ENCODE peak calls at places on chromosomes 6 and 20, in four cellular contexts. H is H1, T is PC-9, U is fibroblast of lung. N is an unnamed sample.

GRCh38 chr6:35363293-35363750 is 21.0 kb downstream of the PPARD start:
- DNase-seq in T (no peak), U (peak; percentile 56), H (no peak), N (no peak)

GRCh38 chr6:18360188-18360587 is 27.0 kb upstream of the RNF144B start:
- DNase-seq in H (no peak), U (no peak), T (no peak), N (no peak)

GRCh38 chr6:9520417-9521151 is 894.3 kb downstream of the TFAP2A start:
- DNase-seq in U (peak; percentile 93), H (no peak), T (peak; percentile 70), N (no peak)

GRCh38 chr6:63347599-63347998 is 27.8 kb upstream of the LGSN start:
- DNase-seq in T (peak; percentile 81), U (peak; percentile 91), H (no peak), N (peak; percentile 80)

GRCh38 chr20:51931321-51931720 is 129.0 kb upstream of the SALL4 start:
- DNase-seq in T (no peak), H (no peak), U (no peak), N (no peak)

GRCh38 chr20:43915209-43916072 is 789 bp downstream of the TOX2 start:
- DNase-seq in T (peak; percentile 52), U (peak; percentile 53), H (peak; percentile 78), N (no peak)

GRCh38 chr6:130593948-130594347 is 228.1 kb downstream of the TMEM200A start:
- DNase-seq in T (no peak), U (no peak), H (no peak), N (no peak)

GRCh38 chr6:111980168-111980567 is 73.7 kb upstream of the CCN6 start:
- DNase-seq in U (peak; percentile 91), H (no peak), T (no peak), N (no peak)

GRCh38 chr6:43276180-43277082 is 21.6 kb upstream of the SLC22A7 start:
- DNase-seq in T (no peak), U (no peak), H (no peak), N (no peak)

GRCh38 chr20:62795023-62795761 is 1.1 kb upstream of the MRGBP start:
- DNase-seq in H (peak; percentile 77), U (peak; percentile 44), T (peak; percentile 50), N (no peak)

GRCh38 chr20:701401-702129 is 26.0 kb upstream of the SCRT2 start:
- DNase-seq in H (no peak), U (no peak), T (peak; percentile 15), N (no peak)

GRCh38 chr6:3500262-3501001 is 43.6 kb upstream of the SLC22A23 start:
- DNase-seq in T (peak; percentile 93), H (no peak), U (peak; percentile 87), N (peak; percentile 66)

GRCh38 chr20:62416651-62417637 is 9.9 kb upstream of the CABLES2 start:
- DNase-seq in U (no peak), T (no peak), H (no peak), N (no peak)

GRCh38 chr6:157679605-157680580 is 143.2 kb upstream of the SNX9 start:
- DNase-seq in T (no peak), H (no peak), U (no peak), N (no peak)

GRCh38 chr20:64238115-64238825 is 17.3 kb upstream of the PCMTD2 start:
- DNase-seq in T (no peak), H (no peak), U (no peak), N (no peak)

GRCh38 chr20:4508773-4509172 is 212.9 kb upstream of the PRND start:
- DNase-seq in H (no peak), T (no peak), U (peak; percentile 68), N (no peak)

GRCh38 chr6:143160008-143160407 is 99.3 kb downstream of the AIG1 start:
- DNase-seq in U (peak; percentile 50), H (no peak), T (no peak), N (no peak)

DNA sequence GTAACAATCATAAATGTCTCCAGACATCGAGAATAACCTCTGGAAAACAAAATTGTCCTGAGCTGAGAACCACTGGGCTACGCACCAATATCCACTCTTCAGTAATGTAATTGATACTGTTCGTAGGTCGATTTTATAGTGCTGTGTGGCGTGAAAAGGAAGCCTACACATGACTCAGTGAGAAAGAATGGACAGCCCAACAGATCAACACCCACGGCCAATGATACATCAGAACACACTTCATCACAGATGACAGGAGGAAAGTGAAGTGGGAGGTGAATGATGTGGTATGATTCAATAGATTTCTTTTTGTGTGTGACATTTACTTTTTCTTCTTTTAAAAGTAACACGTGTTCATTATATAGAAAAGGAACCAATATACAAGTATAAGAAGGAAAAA is 93.5 kb downstream of the RPS12 start:
- DNase-seq in T (no peak), U (peak; percentile 92), H (no peak), N (no peak)
- H3K4me3 ChIP-seq in T (no peak overlapping the region), U (no peak overlapping the region), H (no peak overlapping the region), N (no peak overlapping the region)

DNA sequence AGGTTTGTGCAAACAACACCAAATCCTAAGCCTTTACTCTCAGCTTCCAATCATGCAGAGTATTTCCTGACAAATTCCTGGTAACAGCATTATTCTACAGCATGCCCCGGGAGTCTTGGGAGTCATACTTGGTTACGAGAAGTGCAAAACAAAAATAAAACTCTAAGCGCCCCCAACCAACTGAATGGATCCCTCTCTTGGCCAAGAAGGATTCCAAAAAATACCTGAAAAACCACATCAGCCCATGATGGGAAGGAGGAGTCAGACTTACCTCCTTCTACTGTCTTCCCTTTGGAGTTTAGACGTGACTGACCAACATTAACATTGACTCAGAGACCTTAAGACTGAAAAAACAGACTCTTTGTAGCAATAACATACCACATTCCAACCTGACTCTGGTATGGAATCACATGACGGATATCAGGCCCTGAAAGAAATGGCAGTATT is 30.7 kb upstream of the PPP1R3G start:
- DNase-seq in T (no peak), U (peak; percentile 52), H (no peak), N (no peak)
- TF ChIP-seq EZH2 in T (no peak), U (no peak), H (no peak), N (no peak)

GRCh38 chr6:6723792-6724318 is 135.3 kb downstream of the LY86 start:
- DNase-seq in H (no peak), U (no peak), T (no peak), N (no peak)

GRCh38 chr6:6725834-6726194 is 137.3 kb downstream of the LY86 start:
- DNase-seq in T (no peak), H (no peak), U (no peak), N (no peak)

GRCh38 chr6:6725120-6725833 is 136.8 kb downstream of the LY86 start:
- DNase-seq in H (peak; percentile 78), U (no peak), T (no peak), N (no peak)

GRCh38 chr6:6723316-6723715 is 134.8 kb downstream of the LY86 start:
- DNase-seq in U (no peak), H (no peak), T (no peak), N (no peak)

GRCh38 chr6:6724319-6725119 is 136.0 kb downstream of the LY86 start:
- DNase-seq in T (no peak), U (peak; percentile 76), H (peak; percentile 83), N (no peak)
- H3K4me3 ChIP-seq in T (no peak overlapping the region), U (peak overlapping the region; percentile 47), H (peak overlapping the region; percentile 10), N (peak overlapping the region; percentile 61)

GRCh38 chr20:18056174-18057105 is 1.3 kb downstream of the OVOL2 start:
- DNase-seq in U (peak; percentile 1), T (no peak), H (peak; percentile 75), N (no peak)
- TF ChIP-seq EZH2 in U (peak; percentile 91), T (no peak), H (peak; percentile 49), N (no peak)

GRCh38 chr20:20731945-20732296 is 19.5 kb upstream of the RALGAPA2 start:
- DNase-seq in H (no peak), U (peak; percentile 49), T (no peak), N (no peak)

GRCh38 chr20:20731000-20731944 is 18.8 kb upstream of the RALGAPA2 start:
- DNase-seq in H (no peak), U (peak; percentile 17), T (no peak), N (no peak)

GRCh38 chr20:20734475-20734948 is 22.1 kb upstream of the RALGAPA2 start:
- DNase-seq in H (no peak), T (no peak), U (no peak), N (no peak)

GRCh38 chr20:20733943-20734342 is 21.5 kb upstream of the RALGAPA2 start:
- DNase-seq in T (no peak), H (no peak), U (no peak), N (no peak)

DNA sequence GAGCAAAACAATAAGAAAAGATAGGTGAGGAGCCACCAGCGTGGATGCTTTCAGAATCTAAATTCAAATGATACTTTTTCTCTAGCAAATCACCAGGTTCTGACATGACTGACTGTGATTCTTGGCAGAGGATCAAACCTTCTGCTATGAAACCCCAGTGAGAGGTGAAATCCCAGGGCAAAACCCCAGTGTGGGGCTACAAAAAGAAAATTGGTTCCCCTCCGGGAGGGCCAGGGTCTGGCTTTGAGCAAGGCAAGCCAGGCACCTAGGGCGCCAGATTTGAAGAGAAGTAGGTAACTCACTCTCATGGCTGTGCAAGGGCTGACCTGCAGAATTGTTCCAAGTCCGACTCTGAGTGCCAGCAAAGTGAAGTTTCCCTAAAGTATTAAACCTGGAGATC is 20.2 kb upstream of the RALGAPA2 start:
- DNase-seq in T (no peak), U (no peak), H (no peak), N (no peak)
- H3K4me3 ChIP-seq in T (no peak overlapping the region), U (no peak overlapping the region), H (no peak overlapping the region), N (no peak overlapping the region)

GRCh38 chr20:31868853-31869672 is 1.3 kb downstream of the DUSP15 start:
- DNase-seq in U (no peak), H (peak; percentile 42), T (no peak), N (no peak)

GRCh38 chr20:31870703-31871601 is 518 bp downstream of the TTLL9 start:
- DNase-seq in U (no peak), T (no peak), H (peak; percentile 48), N (no peak)

GRCh38 chr20:31869673-31869941 is 720 bp downstream of the DUSP15 start:
- DNase-seq in U (no peak), H (no peak), T (no peak), N (no peak)

GRCh38 chr20:31871602-31871954 is 1.1 kb downstream of the TTLL9 start:
- DNase-seq in U (no peak), T (no peak), H (no peak), N (no peak)

GRCh38 chr20:31869942-31870702 is at the start of the genes DUSP15 and TTLL9:
- DNase-seq in H (peak; percentile 79), T (no peak), U (no peak), N (no peak)
- TF ChIP-seq EZH2 in H (peak; percentile 52), T (no peak), U (peak; percentile 100), N (peak; percentile 100)